ENCODE peak calls at places on chromosomes 5 and 9, in ten cellular contexts. Y is A673; G is heart right ventricle; A is CD8-positive, alpha-beta T cell; P is A549; B is HCT116; R is neural progenitor cell; S is sigmoid colon; V is transverse colon; E is fibroblast of lung. L is an unnamed sample.

GRCh38 chr9:28774433-28775029 is 1201.2 kb upstream of the C9orf72 start:
- DNase-seq in V (no peak), Y (peak), E (peak), B (peak), A (no peak), P (peak), R (peak), S (no peak), G (no peak), L (no peak)

GRCh38 chr9:35026671-35027070 is 37.1 kb downstream of the DNAJB5 start:
- DNase-seq in A (no peak), V (no peak), P (no peak), S (no peak), E (no peak), Y (peak), B (no peak), R (no peak), G (no peak), L (no peak)

GRCh38 chr9:27528278-27528885 is 1.2 kb downstream of the MOB3B start:
- DNase-seq in V (peak), A (peak), Y (no peak), P (no peak), G (peak), B (no peak), R (peak), S (peak), E (peak), L (peak)

GRCh38 chr5:112338681-112339337 is 80.3 kb downstream of the EPB41L4A start:
- DNase-seq in P (peak), G (peak), E (no peak), Y (no peak), B (no peak), S (no peak), V (no peak), A (no peak), R (no peak), L (no peak)

GRCh38 chr5:137890850-137891249 is 1.6 kb downstream of the PKD2L2 start:
- DNase-seq in V (no peak), A (no peak), B (no peak), R (no peak), G (no peak), P (no peak), E (no peak), Y (no peak), S (no peak), L (no peak)

GRCh38 chr5:99102073-99102697 is 173.4 kb upstream of the CHD1 start:
- DNase-seq in S (no peak), E (no peak), B (no peak), A (no peak), Y (no peak), R (no peak), P (no peak), G (no peak), V (no peak), L (no peak)

GRCh38 chr9:35658144-35658893 is at the start of gene CCDC107:
- DNase-seq in B (no peak), E (peak), V (peak), G (peak), P (peak), A (peak), R (peak), Y (peak), S (peak), L (peak)

GRCh38 chr9:131271506-131271931 is 4.8 kb downstream of the FAM78A start:
- DNase-seq in A (no peak), P (no peak), G (no peak), Y (no peak), B (no peak), S (no peak), R (no peak), E (no peak), V (no peak), L (peak)

GRCh38 chr5:64165500-64166200 is at the start of gene RNF180:
- DNase-seq in B (no peak), A (no peak), E (peak), S (peak), Y (peak), G (peak), V (peak), P (peak), R (peak), L (peak)

GRCh38 chr9:35859310-35859994 is 10.7 kb downstream of the OR13J1 start:
- DNase-seq in V (no peak), P (peak), B (no peak), Y (peak), S (peak), G (no peak), R (no peak), E (peak), A (no peak), L (no peak)

GRCh38 chr9:86634501-86634900 is 280.3 kb upstream of the TUT7 start:
- DNase-seq in R (no peak), V (no peak), S (no peak), E (no peak), A (no peak), G (no peak), P (no peak), Y (no peak), B (no peak), L (no peak)

GRCh38 chr5:133635051-133635450 is 22.7 kb upstream of the FSTL4 start:
- DNase-seq in E (no peak), V (no peak), P (peak), B (no peak), A (no peak), R (no peak), S (no peak), G (no peak), Y (peak), L (no peak)

GRCh38 chr9:21995652-21996275 is 1.2 kb downstream of the CDKN2B-AS1 start:
- DNase-seq in S (no peak), B (no peak), A (no peak), G (peak), R (peak), P (no peak), E (peak), V (peak), Y (no peak), L (peak)

GRCh38 chr5:139104577-139105271 is 93.4 kb downstream of the SIL1 start:
- DNase-seq in B (no peak), V (peak), R (no peak), G (peak), Y (no peak), S (peak), P (no peak), A (no peak), E (peak), L (no peak)

GRCh38 chr9:3719286-3719685 is 193.5 kb upstream of the RFX3 start:
- DNase-seq in A (no peak), S (no peak), B (no peak), R (no peak), G (no peak), E (no peak), Y (no peak), V (no peak), P (no peak), L (no peak)

GRCh38 chr5:89425062-89425461 is 542.1 kb upstream of the MEF2C start:
- DNase-seq in Y (no peak), G (no peak), R (no peak), B (no peak), A (no peak), S (no peak), E (no peak), P (no peak), V (no peak), L (no peak)

GRCh38 chr5:89428624-89429023 is 545.6 kb upstream of the MEF2C start:
- DNase-seq in R (no peak), V (no peak), A (no peak), Y (no peak), G (no peak), E (no peak), S (no peak), P (no peak), B (no peak), L (no peak)
- TF ChIP-seq CTCF in R (no peak), V (no peak), A (no peak), Y (no peak), G (no peak), E (no peak), S (no peak), P (no peak), B (no peak), L (no peak)

DNA sequence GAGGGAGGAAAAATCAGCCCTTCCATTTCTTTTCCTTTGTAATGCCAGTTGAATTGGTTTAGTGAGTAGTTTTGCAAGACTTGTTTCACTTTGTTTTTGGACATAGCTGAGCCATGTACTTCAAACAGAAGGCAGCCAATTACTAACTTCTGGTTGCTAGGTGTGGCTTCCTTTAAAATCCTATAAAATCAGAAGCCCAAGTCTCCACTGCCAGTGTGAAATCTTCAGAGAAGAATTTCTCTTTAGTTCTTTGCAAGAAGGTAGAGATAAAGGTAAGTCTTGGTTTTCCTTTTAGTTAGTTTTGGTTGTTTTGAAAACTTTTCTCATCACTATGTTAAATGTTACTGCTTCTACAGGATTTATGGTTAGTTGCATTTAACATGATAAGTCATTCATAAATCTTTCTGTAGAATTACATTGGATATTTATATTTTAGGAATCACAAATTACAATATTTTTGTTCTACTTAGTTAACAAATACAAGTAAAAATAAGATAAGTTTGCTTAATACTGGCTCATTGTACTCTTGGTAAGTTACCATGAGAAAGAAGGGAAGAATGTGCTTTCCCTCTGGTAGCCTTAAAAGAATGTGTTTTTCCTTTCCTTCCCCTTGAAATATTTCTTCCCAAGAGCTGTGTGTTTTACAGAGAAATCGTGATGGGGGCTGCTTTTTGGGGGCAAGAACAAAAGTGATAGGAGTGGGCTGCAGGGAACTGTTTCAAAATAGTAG is at the start of gene ANXA1:
- DNase-seq in G (peak), V (no peak), A (no peak), S (no peak), R (no peak), P (peak), E (peak), Y (peak), B (peak), L (no peak)
- H3K27ac ChIP-seq in G (peak), V (peak), A (peak), S (peak), R (no peak), P (peak), E (peak), Y (peak), B (peak), L (peak)

DNA sequence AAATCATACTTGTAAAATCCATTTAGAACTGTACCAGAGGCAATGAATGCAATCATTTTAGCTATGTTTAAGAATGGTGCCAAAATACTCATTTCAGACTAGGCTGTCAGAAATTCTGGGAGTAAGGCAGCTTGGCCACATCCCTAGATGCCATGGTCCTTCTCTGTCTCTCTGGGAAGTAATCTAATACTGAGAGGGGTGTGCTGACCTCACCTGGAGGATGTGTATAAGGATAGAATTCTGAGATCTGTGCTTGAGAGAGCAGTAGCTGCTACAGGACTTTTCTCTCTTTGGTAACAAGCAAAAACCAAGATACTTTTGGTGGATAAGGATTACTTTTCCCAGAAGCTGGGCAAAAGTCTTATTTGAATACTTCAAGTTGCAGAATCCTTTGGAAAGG is 68.1 kb upstream of the MRPS30 start:
- DNase-seq in R (peak), B (no peak), E (no peak), G (no peak), P (no peak), V (no peak), S (no peak), A (no peak), Y (no peak), L (no peak)
- TF ChIP-seq CTCF in R (no peak), B (no peak), E (no peak), G (no peak), P (no peak), V (no peak), S (no peak), A (no peak), Y (no peak), L (no peak)

GRCh38 chr9:89743576-89744254 is 138.9 kb downstream of the GADD45G start:
- DNase-seq in Y (no peak), E (no peak), A (peak), S (no peak), G (no peak), V (no peak), B (no peak), P (no peak), R (peak), L (no peak)

GRCh38 chr9:89745601-89746376 is 141.0 kb downstream of the GADD45G start:
- DNase-seq in V (no peak), G (no peak), R (no peak), B (no peak), Y (no peak), P (no peak), A (no peak), E (no peak), S (no peak), L (no peak)

GRCh38 chr9:89744730-89745129 is 139.9 kb downstream of the GADD45G start:
- DNase-seq in V (no peak), R (no peak), S (no peak), Y (no peak), B (no peak), E (no peak), P (no peak), A (no peak), G (no peak), L (no peak)

GRCh38 chr9:89743216-89743575 is 138.4 kb downstream of the GADD45G start:
- DNase-seq in P (no peak), G (no peak), B (no peak), V (no peak), S (no peak), A (peak), R (no peak), Y (no peak), E (no peak), L (no peak)

GRCh38 chr9:89744255-89744648 is 139.4 kb downstream of the GADD45G start:
- DNase-seq in A (no peak), G (no peak), S (no peak), P (no peak), R (no peak), V (no peak), B (no peak), E (no peak), Y (no peak), L (no peak)
- H3K27ac ChIP-seq in A (no peak), G (no peak), S (no peak), P (no peak), R (no peak), V (no peak), B (no peak), E (no peak), Y (no peak), L (no peak)

GRCh38 chr5:177370488-177371119 is 12.9 kb downstream of the RGS14 start:
- DNase-seq in R (peak), A (peak), G (peak), V (peak), P (peak), Y (peak), S (peak), B (peak), E (peak), L (peak)
- TF ChIP-seq CTCF in R (peak), A (no peak), G (peak), V (peak), P (peak), Y (peak), S (peak), B (no peak), E (peak), L (no peak)

GRCh38 chr5:177557041-177557647 is 2.8 kb upstream of the FAM193B start:
- DNase-seq in B (no peak), A (no peak), P (no peak), V (peak), R (no peak), S (no peak), G (no peak), Y (no peak), E (peak), L (no peak)
- H3K27ac ChIP-seq in B (no peak), A (no peak), P (no peak), V (no peak), R (no peak), S (no peak), G (no peak), Y (no peak), E (no peak), L (no peak)

DNA sequence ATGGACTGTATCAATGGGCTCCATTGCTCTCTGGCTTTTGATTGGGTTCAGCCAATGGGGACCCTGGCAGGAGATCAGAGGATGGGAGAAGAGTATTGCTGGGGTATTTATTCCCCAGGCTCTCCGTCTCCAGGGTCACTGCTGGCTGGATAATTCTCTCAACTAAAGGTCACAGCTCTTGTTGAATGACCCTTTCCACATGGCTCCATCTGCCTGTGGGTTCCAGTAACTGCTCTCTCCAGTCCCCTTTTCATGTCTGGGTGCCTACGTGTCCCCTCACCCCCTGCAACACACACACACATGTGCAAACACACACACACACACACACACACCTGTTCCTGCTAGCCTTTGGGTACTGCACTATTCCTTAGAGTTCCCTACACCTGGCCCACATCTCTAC is 53.9 kb upstream of the RIC1 start:
- DNase-seq in S (no peak), Y (no peak), B (no peak), R (peak), V (no peak), G (no peak), E (no peak), A (no peak), P (no peak), L (no peak)
- TF ChIP-seq CTCF in S (no peak), Y (no peak), B (no peak), R (no peak), V (no peak), G (no peak), E (peak), A (no peak), P (no peak), L (no peak)

GRCh38 chr9:129637102-129637501 is 4.8 kb downstream of the ASB6 start:
- DNase-seq in R (no peak), V (no peak), A (no peak), B (no peak), Y (no peak), E (no peak), S (no peak), G (no peak), P (no peak), L (no peak)
- H3K27ac ChIP-seq in R (no peak), V (no peak), A (no peak), B (no peak), Y (peak), E (no peak), S (no peak), G (no peak), P (no peak), L (no peak)

GRCh38 chr9:2601785-2602378 is 19.7 kb upstream of the VLDLR start:
- DNase-seq in V (no peak), G (no peak), R (no peak), P (no peak), A (no peak), S (no peak), E (no peak), Y (no peak), B (no peak), L (no peak)

GRCh38 chr9:2597483-2597882 is 24.1 kb upstream of the VLDLR start:
- DNase-seq in S (no peak), G (no peak), A (no peak), E (peak), V (no peak), P (no peak), R (no peak), Y (no peak), B (no peak), L (no peak)

GRCh38 chr9:2602704-2603116 is 18.9 kb upstream of the VLDLR start:
- DNase-seq in G (no peak), V (no peak), Y (peak), P (peak), B (no peak), A (no peak), R (no peak), S (no peak), E (no peak), L (no peak)

GRCh38 chr9:2599896-2600295 is 21.7 kb upstream of the VLDLR start:
- DNase-seq in A (no peak), V (no peak), P (no peak), Y (no peak), B (no peak), R (no peak), S (no peak), E (peak), G (no peak), L (no peak)

DNA sequence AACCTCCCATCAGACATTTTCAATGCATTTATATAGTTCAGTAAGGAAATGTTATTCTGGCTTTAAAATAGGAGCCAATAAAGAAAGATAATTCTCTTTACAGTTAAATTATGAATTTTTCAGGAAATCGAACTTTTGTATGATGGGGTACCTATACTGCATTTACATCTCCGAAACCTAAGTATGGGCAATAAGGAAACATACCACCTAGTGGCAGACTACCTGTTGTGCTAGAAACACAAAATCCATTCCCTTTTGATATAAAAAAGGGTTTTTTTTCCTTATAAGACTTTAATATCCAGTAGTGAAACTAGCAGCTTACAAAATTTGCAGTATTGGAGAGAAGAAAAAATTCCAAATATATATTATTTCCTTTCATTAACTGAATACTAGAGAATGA is 21.3 kb upstream of the VLDLR start:
- DNase-seq in S (no peak), Y (no peak), B (no peak), P (no peak), E (no peak), G (no peak), R (no peak), V (no peak), A (no peak), L (no peak)
- TF ChIP-seq CTCF in S (no peak), Y (no peak), B (peak), P (peak), E (no peak), G (no peak), R (peak), V (no peak), A (no peak), L (no peak)